ENCODE peak calls at places on chromosomes 6 and 20, in five cellular contexts. Q is fibroblast of the aortic adventitia, S is HCT116, G is AG04450, O is lower leg skin. U is an unnamed sample.

GRCh38 chr20:45701873-45702272 is at the start of gene WFDC13:
- DNase-seq in Q (no peak), S (no peak), G (no peak), O (no peak), U (no peak)

GRCh38 chr6:100506651-100507050 is 41.9 kb upstream of the SIM1 start:
- DNase-seq in Q (peak), S (no peak), G (no peak), O (no peak), U (no peak)

GRCh38 chr20:17799575-17799974 is 99.8 kb downstream of the BANF2 start:
- DNase-seq in Q (no peak), S (no peak), G (no peak), O (no peak), U (no peak)

GRCh38 chr6:118893095-118893881 is 664 bp upstream of the ASF1A start:
- DNase-seq in Q (peak), S (no peak), G (no peak), O (no peak), U (peak)

GRCh38 chr6:132669690-132670291 is 10.8 kb upstream of the TAAR1 start:
- DNase-seq in Q (peak), S (peak), G (no peak), O (no peak), U (no peak)

GRCh38 chr6:87730310-87730709 is 28.3 kb upstream of the AKIRIN2 start:
- DNase-seq in Q (peak), S (no peak), G (no peak), O (no peak), U (no peak)

GRCh38 chr20:9660236-9660868 is 146.0 kb downstream of the LAMP5 start:
- DNase-seq in Q (peak), S (no peak), G (no peak), O (no peak), U (peak)

GRCh38 chr6:158863646-158864045 is 44.5 kb upstream of the EZR start:
- DNase-seq in Q (peak), S (no peak), G (no peak), O (peak), U (no peak)

GRCh38 chr20:59948828-59949720 is 8.9 kb downstream of the FAM217B start:
- DNase-seq in Q (peak), S (peak), G (peak), O (no peak), U (peak)

GRCh38 chr6:108748959-108749358 is 99.3 kb upstream of the ARMC2 start:
- DNase-seq in Q (no peak), S (no peak), G (no peak), O (peak), U (no peak)

GRCh38 chr6:106844930-106845329 is 129.6 kb downstream of the CD24 start:
- DNase-seq in Q (no peak), S (no peak), G (no peak), O (no peak), U (no peak)

GRCh38 chr6:28585335-28585734 is 59.7 kb downstream of the GPX5 start:
- DNase-seq in Q (no peak), S (no peak), G (no peak), O (no peak), U (no peak)

GRCh38 chr6:26205625-26206574 is 118.7 kb downstream of the HFE start:
- DNase-seq in Q (peak), S (peak), G (peak), O (no peak), U (no peak)

GRCh38 chr6:28485482-28485881 is 30.1 kb downstream of the GPX6 start:
- DNase-seq in Q (no peak), S (no peak), G (no peak), O (no peak), U (no peak)

GRCh38 chr6:151731313-151731712 is 76.2 kb upstream of the ESR1 start:
- DNase-seq in Q (no peak), S (no peak), G (no peak), O (no peak), U (no peak)

GRCh38 chr20:63189846-63190559 is 25.9 kb downstream of the YTHDF1 start:
- DNase-seq in Q (no peak), S (no peak), G (no peak), O (no peak), U (no peak)

GRCh38 chr6:34098045-34098936 is 47.6 kb downstream of the GRM4 start:
- DNase-seq in Q (no peak), S (no peak), G (no peak), O (no peak), U (no peak)

DNA sequence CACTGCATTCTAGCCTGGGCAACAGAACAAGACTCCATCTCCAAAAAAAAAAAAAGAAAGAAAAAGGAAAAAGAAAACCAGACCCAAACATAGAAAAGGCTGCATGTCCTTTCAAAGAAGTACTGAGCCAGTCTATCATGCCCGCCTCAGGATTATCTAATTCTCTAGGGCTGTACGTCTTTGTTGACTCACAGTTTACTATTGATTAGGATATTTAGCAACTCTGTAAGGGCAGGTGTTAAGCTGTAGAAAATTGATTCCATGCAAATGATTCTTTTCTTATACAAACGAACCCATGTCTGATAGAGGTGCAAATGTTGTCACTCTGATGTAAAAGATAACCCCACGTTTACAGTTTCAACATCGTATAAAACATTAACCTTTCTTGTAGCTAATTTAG is 209.0 kb downstream of the TTLL2 start:
- DNase-seq in Q (no peak), S (no peak), G (no peak), O (no peak), U (no peak)
- TF ChIP-seq CTCF in Q (no peak), S (no peak), G (no peak), O (no peak), U (no peak)

DNA sequence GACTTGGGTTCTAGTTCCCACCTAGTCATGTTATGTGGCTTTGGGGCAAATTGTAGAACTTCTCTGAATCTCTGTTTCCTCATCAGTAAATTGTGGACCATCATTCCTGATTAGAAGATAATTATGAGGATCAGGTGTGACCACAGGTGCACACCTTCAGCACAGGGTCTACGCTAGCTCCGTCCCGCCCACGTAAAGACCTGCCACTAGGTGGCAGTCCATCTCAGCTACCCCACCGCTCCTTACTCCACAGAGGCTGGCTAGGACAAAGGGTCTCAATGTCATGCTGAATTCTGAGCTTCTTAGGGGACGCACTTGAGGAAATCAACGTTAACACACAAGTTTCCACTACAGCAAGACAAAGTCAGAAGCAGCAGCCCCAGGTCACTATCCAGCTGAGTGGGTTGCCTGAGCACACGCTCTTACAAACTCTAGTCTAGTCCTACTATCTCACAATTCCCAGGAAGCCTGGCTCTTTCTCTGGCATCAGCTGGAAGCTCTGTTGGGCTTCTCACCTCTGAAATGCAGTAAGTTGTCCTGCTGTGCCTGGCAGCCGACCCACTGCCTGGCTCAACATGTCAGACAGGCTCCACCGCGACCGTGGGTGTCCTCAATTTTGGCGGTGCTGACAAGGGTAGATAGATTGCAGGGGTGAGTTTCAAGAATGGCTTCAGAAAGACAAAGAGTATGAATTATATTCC is 2.0 kb upstream of the PLCG1 start:
- DNase-seq in Q (no peak), S (peak), G (no peak), O (no peak), U (peak)
- TF ChIP-seq CTCF in Q (peak), S (peak), G (peak), O (no peak), U (peak)

GRCh38 chr6:51913265-51913664 is 174.1 kb downstream of the PKHD1 start:
- DNase-seq in Q (no peak), S (no peak), G (no peak), O (no peak), U (no peak)
- TF ChIP-seq CTCF in Q (no peak), S (no peak), G (no peak), O (no peak), U (no peak)

DNA sequence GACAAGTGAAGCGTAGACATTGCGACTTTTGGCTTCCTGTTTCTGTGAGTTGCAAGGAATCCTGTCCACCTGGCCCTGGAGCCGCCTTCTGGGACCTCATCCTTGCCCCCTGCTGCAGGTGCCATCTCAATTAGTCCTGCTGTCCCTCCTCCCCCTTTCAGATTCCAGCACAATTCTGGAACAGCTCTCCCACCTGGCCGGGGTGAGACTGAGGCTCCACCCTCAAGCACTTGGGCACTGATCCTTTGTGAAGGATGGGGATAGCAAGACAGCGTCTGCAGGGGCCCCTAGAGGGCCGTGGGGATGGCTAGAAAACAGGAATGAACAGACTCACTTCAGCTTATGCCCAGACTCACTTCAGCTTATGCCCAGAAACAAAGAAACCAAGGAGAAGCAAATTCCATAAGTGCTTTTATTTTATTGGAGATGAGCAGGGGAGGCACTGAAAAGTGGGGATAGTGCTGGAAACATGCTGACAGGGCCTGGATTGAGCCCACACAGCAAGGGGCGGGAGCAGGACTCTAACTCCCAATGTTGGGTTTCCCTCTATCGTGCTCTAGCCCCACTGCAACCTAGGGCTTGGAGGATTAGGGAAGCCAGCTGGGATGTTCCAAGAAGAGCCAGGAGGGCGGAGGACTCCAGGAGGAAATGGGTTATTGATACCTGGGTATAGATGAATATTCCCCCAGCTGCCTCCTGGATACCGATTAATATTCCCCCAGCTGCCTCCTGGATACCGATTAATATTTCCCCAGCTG is 1.4 kb downstream of the C6orf15 start:
- DNase-seq in Q (no peak), S (no peak), G (no peak), O (no peak), U (no peak)
- TF ChIP-seq CTCF in Q (no peak), S (no peak), G (no peak), O (no peak), U (no peak)

DNA sequence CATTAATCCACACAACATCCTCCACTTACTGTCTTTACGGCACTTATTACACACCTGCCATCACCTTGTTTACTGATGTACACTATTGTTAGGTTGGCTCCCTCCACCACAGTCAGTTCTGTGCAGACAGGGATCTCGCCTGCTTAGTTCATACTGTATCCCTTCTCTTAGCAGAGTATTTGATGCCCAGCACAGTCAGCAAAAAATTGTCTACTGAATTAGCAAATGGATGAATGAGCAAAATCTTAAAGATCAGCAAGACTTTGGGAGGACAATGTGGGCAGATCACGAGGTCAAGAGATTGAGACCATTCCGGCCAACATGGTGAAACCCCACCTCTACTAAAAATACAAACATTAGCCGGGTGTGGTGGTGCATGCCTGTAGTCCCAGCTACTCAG is 109.8 kb upstream of the ATXN1 start:
- DNase-seq in Q (no peak), S (no peak), G (no peak), O (no peak), U (no peak)
- TF ChIP-seq CTCF in Q (no peak), S (no peak), G (no peak), O (no peak), U (no peak)

GRCh38 chr6:40803897-40804702 is 216.9 kb upstream of the LRFN2 start:
- DNase-seq in Q (no peak), S (no peak), G (no peak), O (peak), U (no peak)

GRCh38 chr6:40806479-40806878 is 219.3 kb upstream of the LRFN2 start:
- DNase-seq in Q (no peak), S (no peak), G (no peak), O (peak), U (no peak)

GRCh38 chr6:40805336-40805735 is 218.2 kb upstream of the LRFN2 start:
- DNase-seq in Q (no peak), S (no peak), G (no peak), O (peak), U (no peak)

GRCh38 chr6:40802481-40802880 is 215.3 kb upstream of the LRFN2 start:
- DNase-seq in Q (no peak), S (no peak), G (no peak), O (no peak), U (no peak)

DNA sequence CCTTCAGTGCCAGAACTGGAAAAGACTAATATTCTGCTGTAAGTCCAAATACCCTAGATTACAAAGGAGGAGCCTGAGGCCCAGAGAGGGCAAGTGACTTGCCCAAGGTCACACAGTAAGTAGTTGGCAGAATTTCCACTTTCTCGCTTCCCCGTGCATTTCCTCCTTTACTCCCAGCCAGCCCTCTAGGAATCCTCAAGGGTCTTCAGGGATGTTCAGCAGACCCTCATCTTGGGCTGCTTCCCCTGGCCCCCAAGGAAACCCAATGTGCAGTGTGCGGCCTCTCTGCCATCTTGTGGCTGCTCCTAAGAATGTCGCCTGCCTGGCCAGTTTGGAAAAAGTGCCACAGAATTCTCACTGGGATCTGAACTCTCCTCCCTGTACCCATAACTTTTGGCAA is 217.7 kb upstream of the LRFN2 start:
- DNase-seq in Q (no peak), S (no peak), G (no peak), O (peak), U (no peak)
- TF ChIP-seq CTCF in Q (peak), S (peak), G (peak), O (no peak), U (peak)

DNA sequence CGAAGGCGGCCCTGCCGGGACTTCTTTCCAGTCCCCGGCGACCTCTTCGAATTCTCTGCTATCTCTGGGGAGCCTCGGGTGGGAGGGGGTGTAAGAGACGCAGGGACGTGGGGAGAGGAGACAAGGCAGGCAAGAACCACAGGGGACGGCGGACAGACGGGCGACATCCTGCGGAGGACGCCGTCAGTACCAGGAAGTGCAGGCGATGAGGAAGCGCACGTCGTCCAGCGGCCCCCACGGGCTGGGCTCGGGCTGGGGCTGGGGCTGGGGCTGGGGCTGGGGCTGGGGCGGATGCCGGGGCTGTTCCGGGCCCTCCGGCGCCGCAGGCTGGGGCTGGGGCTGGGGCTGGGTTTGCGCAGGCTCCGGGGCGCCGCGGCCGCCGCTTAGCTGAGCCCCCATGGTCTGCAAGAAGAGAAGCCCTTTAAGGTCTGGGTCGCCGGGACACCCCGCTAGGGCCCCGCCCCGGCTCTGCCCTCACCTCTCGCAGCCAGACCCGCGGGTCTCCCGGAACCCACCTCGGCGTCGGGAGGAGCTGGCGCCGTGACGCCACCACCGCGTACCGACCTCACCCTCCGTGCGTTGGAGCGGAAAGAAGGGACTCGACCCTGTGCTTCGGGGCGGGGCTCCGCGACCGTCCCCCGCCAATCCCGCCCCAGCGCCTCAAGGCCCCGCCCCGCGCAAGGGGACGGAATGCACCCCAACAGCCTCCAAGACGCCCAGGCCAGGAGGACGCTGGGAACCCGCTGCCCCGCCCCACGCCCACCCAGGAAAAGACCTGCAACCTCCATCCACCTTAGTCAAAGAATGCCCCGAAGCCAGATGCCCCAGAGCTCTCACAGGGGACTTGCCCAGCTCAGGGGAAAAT is at the start of gene MMP24OS:
- DNase-seq in Q (peak), S (peak), G (peak), O (peak), U (peak)
- TF ChIP-seq CTCF in Q (peak), S (peak), G (peak), O (no peak), U (no peak)

GRCh38 chr20:61480158-61480825 is 228.2 kb downstream of the CDH4 start:
- DNase-seq in Q (no peak), S (no peak), G (no peak), O (peak), U (no peak)
- TF ChIP-seq CTCF in Q (no peak), S (no peak), G (no peak), O (no peak), U (no peak)

GRCh38 chr6:52505726-52506501 is 70.9 kb downstream of the TRAM2 start:
- DNase-seq in Q (no peak), S (no peak), G (no peak), O (peak), U (no peak)
- TF ChIP-seq CTCF in Q (peak), S (peak), G (peak), O (no peak), U (peak)